ENCODE peak calls at places on chromosomes 6 and 20, in eight cellular contexts. V is endodermal cell, H is prostate gland, I is mesendoderm, B is hepatocyte, W is body of pancreas, U is lower lobe of right lung, R is left ventricle myocardium inferior. Z is an unnamed sample.

GRCh38 chr6:113500221-113500620 is 356.9 kb upstream of the MARCKS start:
- DNase-seq in V (no peak), H (no peak), I (peak; percentile 14), B (no peak), W (no peak), U (no peak), R (no peak), Z (no peak)

GRCh38 chr6:71929047-71929446 is 42.7 kb downstream of the RIMS1 start:
- DNase-seq in V (peak; percentile 58), H (no peak), I (peak; percentile 58), B (no peak), W (no peak), U (no peak), R (no peak), Z (peak; percentile 66)

GRCh38 chr20:41005361-41005729 is 23.3 kb upstream of the TOP1 start:
- DNase-seq in V (no peak), H (peak; percentile 94), I (no peak), B (peak; percentile 86), W (peak; percentile 89), U (peak; percentile 86), R (peak; percentile 86), Z (no peak)

GRCh38 chr6:135115411-135116293 is 61.0 kb upstream of the HBS1L start:
- DNase-seq in V (no peak), H (no peak), I (no peak), B (no peak), W (no peak), U (no peak), R (no peak), Z (no peak)

GRCh38 chr20:51752343-51752951 is 15.7 kb downstream of the ATP9A start:
- DNase-seq in V (no peak), H (no peak), I (no peak), B (peak; percentile 29), W (no peak), U (no peak), R (no peak), Z (no peak)

GRCh38 chr6:154367839-154368695 is 11.5 kb upstream of the IPCEF1 start:
- DNase-seq in V (no peak), H (no peak), I (no peak), B (no peak), W (no peak), U (no peak), R (no peak), Z (no peak)

GRCh38 chr6:155077331-155077730 is 82.2 kb downstream of the TIAM2 start:
- DNase-seq in V (no peak), H (no peak), I (no peak), B (no peak), W (no peak), U (no peak), R (no peak), Z (no peak)

GRCh38 chr6:77457720-77458349 is 5.5 kb downstream of the HTR1B start:
- DNase-seq in V (peak; percentile 95), H (peak; percentile 62), I (peak; percentile 94), B (peak; percentile 89), W (peak; percentile 80), U (peak; percentile 47), R (peak; percentile 56), Z (peak; percentile 95)

GRCh38 chr6:144215402-144215931 is 65.2 kb downstream of the STX11 start:
- DNase-seq in V (peak; percentile 52), H (peak; percentile 20), I (no peak), B (peak; percentile 32), W (peak; percentile 18), U (peak; percentile 62), R (peak; percentile 34), Z (no peak)

GRCh38 chr20:52047811-52048302 is 143.7 kb downstream of the ZFP64 start:
- DNase-seq in V (peak; percentile 66), H (no peak), I (peak; percentile 14), B (no peak), W (no peak), U (no peak), R (no peak), Z (peak; percentile 66)

GRCh38 chr6:158703121-158703839 is 53.4 kb downstream of the SYTL3 start:
- DNase-seq in V (peak; percentile 46), H (peak; percentile 46), I (no peak), B (no peak), W (no peak), U (no peak), R (peak; percentile 67), Z (no peak)

GRCh38 chr6:32814145-32814544 is 2.7 kb downstream of the HLA-DOB start:
- DNase-seq in V (no peak), H (no peak), I (no peak), B (no peak), W (no peak), U (no peak), R (no peak), Z (no peak)

GRCh38 chr6:8749449-8749848 is 314.1 kb upstream of the SLC35B3 start:
- DNase-seq in V (no peak), H (no peak), I (no peak), B (no peak), W (no peak), U (no peak), R (no peak), Z (no peak)

GRCh38 chr6:148309301-148309700 is 33.3 kb upstream of the SASH1 start:
- DNase-seq in V (no peak), H (no peak), I (no peak), B (no peak), W (no peak), U (no peak), R (no peak), Z (no peak)

DNA sequence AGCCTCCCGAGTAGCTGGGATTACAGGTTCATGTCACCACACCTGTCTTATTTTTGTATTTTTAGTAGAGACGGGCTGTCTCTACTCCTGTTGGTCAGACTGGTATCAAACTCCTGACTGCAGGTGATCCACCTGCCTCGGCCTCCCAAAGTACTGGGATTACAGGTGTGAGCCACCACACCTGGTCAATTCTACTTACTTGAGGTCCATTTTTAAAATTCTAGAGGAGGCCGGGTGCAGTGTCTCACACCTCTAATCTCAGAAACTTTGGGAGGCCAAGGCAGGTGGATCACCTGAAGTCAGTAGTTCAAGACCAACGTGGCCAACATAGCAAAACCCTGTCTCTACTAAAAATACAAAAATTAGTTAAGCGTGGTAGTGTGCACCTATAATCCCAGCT is 7.8 kb downstream of the RIPOR3 start:
- DNase-seq in V (no peak), H (no peak), I (no peak), B (no peak), W (no peak), U (no peak), R (no peak), Z (no peak)
- H3K4me1 ChIP-seq in V (no peaks in the 10 kb centered on the region), H (no peaks in the 10 kb centered on the region), I (no peaks in the 10 kb centered on the region), B (peaks cover 18% of the 10 kb centered on the region), W (peaks cover 34% of the 10 kb centered on the region), U (no peaks in the 10 kb centered on the region), R (peaks cover 11% of the 10 kb centered on the region), Z (peaks cover 4% of the 10 kb centered on the region)

GRCh38 chr6:31580807-31581437 is 1.3 kb downstream of the LTB start:
- DNase-seq in V (peak; percentile 95), H (peak; percentile 79), I (peak; percentile 91), B (peak; percentile 92), W (peak; percentile 88), U (peak; percentile 94), R (peak; percentile 92), Z (peak; percentile 92)
- H3K4me1 ChIP-seq in V (no peaks in the 10 kb centered on the region), H (no peaks in the 10 kb centered on the region), I (peaks cover 5% of the 10 kb centered on the region), B (peaks cover 2% of the 10 kb centered on the region), W (peaks cover 40% of the 10 kb centered on the region), U (peaks cover 52% of the 10 kb centered on the region), R (peaks cover 41% of the 10 kb centered on the region), Z (peaks cover 4% of the 10 kb centered on the region)

GRCh38 chr6:10855233-10855632 is 16.9 kb upstream of the MAK start:
- DNase-seq in V (no peak), H (no peak), I (no peak), B (no peak), W (no peak), U (no peak), R (no peak), Z (peak; percentile 42)
- H3K4me1 ChIP-seq in V (no peaks in the 10 kb centered on the region), H (no peaks in the 10 kb centered on the region), I (no peaks in the 10 kb centered on the region), B (no peaks in the 10 kb centered on the region), W (no peaks in the 10 kb centered on the region), U (no peaks in the 10 kb centered on the region), R (no peaks in the 10 kb centered on the region), Z (no peaks in the 10 kb centered on the region)

DNA sequence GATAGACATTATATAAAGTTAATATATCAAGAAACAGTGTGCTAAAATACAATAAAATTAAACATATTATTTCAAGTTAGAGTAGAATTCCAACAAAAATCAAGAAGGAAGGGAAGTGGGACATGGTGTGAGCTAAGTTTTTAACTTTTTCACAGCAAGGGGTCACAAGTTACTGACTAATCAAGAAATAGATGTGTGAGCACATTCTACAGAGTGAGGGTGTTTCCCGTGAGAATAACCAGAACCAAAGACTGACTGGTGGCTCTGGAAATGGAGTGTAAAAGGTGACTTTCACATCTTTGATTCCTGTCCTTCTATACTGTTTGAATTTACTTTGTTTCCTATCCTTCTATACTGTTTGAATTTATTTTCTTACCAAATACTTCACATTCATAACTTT is 206.6 kb downstream of the TASP1 start:
- DNase-seq in V (no peak), H (no peak), I (no peak), B (no peak), W (no peak), U (no peak), R (no peak), Z (no peak)
- H3K4me1 ChIP-seq in V (no peaks in the 10 kb centered on the region), H (no peaks in the 10 kb centered on the region), I (no peaks in the 10 kb centered on the region), B (no peaks in the 10 kb centered on the region), W (no peaks in the 10 kb centered on the region), U (no peaks in the 10 kb centered on the region), R (no peaks in the 10 kb centered on the region), Z (no peaks in the 10 kb centered on the region)

DNA sequence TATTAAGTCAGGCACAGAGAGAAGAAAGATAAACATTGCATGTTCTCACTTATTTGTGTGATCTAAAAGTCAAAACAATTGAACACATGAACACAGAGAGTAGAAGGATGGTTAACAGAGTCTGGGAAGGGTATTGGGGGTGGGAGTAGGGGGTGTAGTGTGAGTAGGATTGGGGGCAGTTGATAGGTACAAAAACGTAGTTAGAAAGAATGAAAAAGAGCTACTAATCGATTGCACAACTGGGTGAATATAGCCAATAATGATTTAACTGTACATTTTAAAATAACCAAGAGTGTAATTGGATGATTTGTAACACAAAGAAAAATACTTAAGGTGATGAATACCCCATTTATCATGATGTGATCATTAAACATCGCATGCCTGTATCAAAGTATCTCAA is 333.3 kb downstream of the HAO1 start:
- DNase-seq in V (no peak), H (no peak), I (no peak), B (no peak), W (no peak), U (no peak), R (no peak), Z (no peak)
- H3K4me1 ChIP-seq in V (no peaks in the 10 kb centered on the region), H (no peaks in the 10 kb centered on the region), I (no peaks in the 10 kb centered on the region), B (no peaks in the 10 kb centered on the region), W (no peaks in the 10 kb centered on the region), U (no peaks in the 10 kb centered on the region), R (no peaks in the 10 kb centered on the region), Z (no peaks in the 10 kb centered on the region)

GRCh38 chr20:49752504-49752903 is 38.8 kb upstream of the B4GALT5 start:
- DNase-seq in V (no peak), H (no peak), I (no peak), B (no peak), W (no peak), U (no peak), R (no peak), Z (no peak)

GRCh38 chr20:49751397-49751735 is 37.7 kb upstream of the B4GALT5 start:
- DNase-seq in V (no peak), H (no peak), I (no peak), B (no peak), W (no peak), U (no peak), R (no peak), Z (no peak)

GRCh38 chr20:49750611-49751396 is 37.1 kb upstream of the B4GALT5 start:
- DNase-seq in V (no peak), H (no peak), I (no peak), B (no peak), W (peak; percentile 21), U (peak; percentile 47), R (no peak), Z (peak; percentile 25)

GRCh38 chr20:49754596-49754995 is 40.9 kb upstream of the B4GALT5 start:
- DNase-seq in V (no peak), H (no peak), I (no peak), B (no peak), W (no peak), U (no peak), R (no peak), Z (no peak)

GRCh38 chr20:49753133-49753532 is 39.5 kb upstream of the B4GALT5 start:
- DNase-seq in V (no peak), H (no peak), I (no peak), B (no peak), W (no peak), U (no peak), R (no peak), Z (no peak)
- H3K4me1 ChIP-seq in V (no peaks in the 10 kb centered on the region), H (no peaks in the 10 kb centered on the region), I (no peaks in the 10 kb centered on the region), B (no peaks in the 10 kb centered on the region), W (peaks cover 2% of the 10 kb centered on the region), U (peaks cover 15% of the 10 kb centered on the region), R (peaks cover 22% of the 10 kb centered on the region), Z (peaks cover 12% of the 10 kb centered on the region)